ENCODE peak calls at places on chromosomes 13 and 19, in four cellular contexts. One of them, this sample, is unnamed.

GRCh38 chr13:79108914-79109643 is 297.0 kb downstream of the RBM26 start:
- DNase-seq in H9: no peak
- DNase-seq in H1: no peak
- DNase-seq in IMR-90: no peak
- DNase-seq in this sample: no peak

GRCh38 chr19:10535613-10536012 is 8.1 kb upstream of the ATG4D start:
- DNase-seq in H9: no peak
- DNase-seq in IMR-90: peak
- DNase-seq in H1: no peak
- DNase-seq in this sample: no peak

GRCh38 chr13:113996081-113996911 is 22.4 kb upstream of the C13orf46 start:
- DNase-seq in H9: no peak
- DNase-seq in H1: no peak
- DNase-seq in IMR-90: no peak
- DNase-seq in this sample: no peak

GRCh38 chr13:35804901-35805300 is 326.3 kb downstream of the DCLK1 start:
- DNase-seq in H9: no peak
- DNase-seq in IMR-90: peak
- DNase-seq in H1: no peak
- DNase-seq in this sample: no peak

GRCh38 chr13:90757127-90757680 is 590.3 kb upstream of the MIR17HG start:
- DNase-seq in H9: no peak
- DNase-seq in IMR-90: no peak
- DNase-seq in H1: no peak
- DNase-seq in this sample: no peak

GRCh38 chr19:43439183-43440063 is 24.7 kb downstream of the TEX101 start:
- DNase-seq in IMR-90: no peak
- DNase-seq in H9: no peak
- DNase-seq in H1: no peak
- DNase-seq in this sample: no peak

GRCh38 chr19:10855879-10856522 is 7.8 kb downstream of the C19orf38 start:
- DNase-seq in H9: peak
- DNase-seq in H1: no peak
- DNase-seq in IMR-90: no peak
- DNase-seq in this sample: peak

GRCh38 chr19:34972163-34972705 is 8.2 kb upstream of the ZNF792 start:
- DNase-seq in H9: no peak
- DNase-seq in H1: no peak
- DNase-seq in IMR-90: no peak
- DNase-seq in this sample: no peak

GRCh38 chr13:106617561-106617960 is 49.6 kb upstream of the ARGLU1 start:
- DNase-seq in H1: peak
- DNase-seq in H9: peak
- DNase-seq in IMR-90: peak
- DNase-seq in this sample: peak

GRCh38 chr19:1259873-1260748 is 9.0 kb upstream of the CIRBP start:
- DNase-seq in IMR-90: no peak
- DNase-seq in H9: no peak
- DNase-seq in H1: no peak
- DNase-seq in this sample: peak

GRCh38 chr19:15782211-15782610 is 5.2 kb upstream of the OR10H5 start:
- DNase-seq in H1: no peak
- DNase-seq in H9: no peak
- DNase-seq in IMR-90: no peak
- DNase-seq in this sample: no peak

GRCh38 chr13:40993987-40994386 is 25.1 kb downstream of the ELF1 start:
- DNase-seq in H9: peak
- DNase-seq in H1: no peak
- DNase-seq in IMR-90: no peak
- DNase-seq in this sample: peak

GRCh38 chr19:19860756-19861390 is 4.8 kb upstream of the ZNF253 start:
- DNase-seq in IMR-90: no peak
- DNase-seq in H1: peak
- DNase-seq in H9: peak
- DNase-seq in this sample: peak

GRCh38 chr13:43141685-43142084 is 118.3 kb downstream of the DNAJC15 start:
- DNase-seq in H1: no peak
- DNase-seq in IMR-90: no peak
- DNase-seq in H9: no peak
- DNase-seq in this sample: peak

GRCh38 chr19:11963566-11964355 is 1.1 kb upstream of the ZNF763 start:
- DNase-seq in H9: peak
- DNase-seq in IMR-90: peak
- DNase-seq in H1: peak
- DNase-seq in this sample: peak

GRCh38 chr19:54248016-54248601 is 5.5 kb upstream of the LILRA6 start:
- DNase-seq in H9: no peak
- DNase-seq in IMR-90: peak
- DNase-seq in H1: no peak
- DNase-seq in this sample: no peak

GRCh38 chr19:5145521-5146511 is 176.9 kb downstream of the KDM4B start:
- DNase-seq in H9: no peak
- DNase-seq in IMR-90: no peak
- DNase-seq in H1: no peak
- DNase-seq in this sample: no peak

GRCh38 chr13:71067164-71067815 is 799.7 kb downstream of the DACH1 start:
- DNase-seq in H9: no peak
- DNase-seq in H1: no peak
- DNase-seq in IMR-90: no peak
- DNase-seq in this sample: peak

GRCh38 chr13:38624822-38625221 is 62.1 kb upstream of the FREM2 start:
- DNase-seq in H9: peak
- DNase-seq in H1: peak
- DNase-seq in IMR-90: no peak
- DNase-seq in this sample: peak

GRCh38 chr13:43785681-43786471 is 896 bp downstream of the ENOX1 start:
- DNase-seq in H9: peak
- DNase-seq in H1: no peak
- DNase-seq in IMR-90: peak
- DNase-seq in this sample: peak

GRCh38 chr13:75537401-75538365 is at the start of gene COMMD6:
- DNase-seq in IMR-90: peak
- DNase-seq in H1: peak
- DNase-seq in H9: peak
- DNase-seq in this sample: peak

DNA sequence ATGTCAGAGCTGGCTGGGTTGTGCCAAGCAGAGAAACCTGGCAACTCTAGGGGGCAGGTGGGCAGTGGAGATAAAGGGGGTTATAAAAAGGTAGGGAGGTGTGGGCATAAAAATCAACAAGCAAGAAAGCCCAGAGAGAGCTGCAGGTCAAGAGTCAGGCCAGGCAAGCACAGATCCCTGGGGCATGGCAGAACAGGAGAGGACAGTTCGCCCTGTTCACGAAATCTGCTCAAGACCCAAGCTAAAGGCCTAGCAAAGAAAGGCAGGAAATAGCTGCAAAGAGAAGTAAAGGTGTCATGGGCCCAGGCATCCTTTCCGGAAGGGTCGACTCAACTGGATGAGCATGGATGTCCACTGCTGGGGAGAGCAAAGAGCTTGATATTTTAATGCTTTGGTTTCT is 3.4 kb downstream of the MBNL2 start:
- DNase-seq in H1: no peak
- DNase-seq in IMR-90: no peak
- DNase-seq in H9: no peak
- DNase-seq in this sample: no peak
- H3K56ac ChIP-seq in H1: no peak
- H3K56ac ChIP-seq in IMR-90: peak
- H3K56ac ChIP-seq in H9: no peak
- H3K56ac ChIP-seq in this sample: no peak

GRCh38 chr13:105196052-105196451 is 1339.4 kb downstream of the EFNB2 start:
- DNase-seq in H9: peak
- DNase-seq in H1: no peak
- DNase-seq in IMR-90: peak
- DNase-seq in this sample: peak
- H3K56ac ChIP-seq in H9: no peak
- H3K56ac ChIP-seq in H1: no peak
- H3K56ac ChIP-seq in IMR-90: no peak
- H3K56ac ChIP-seq in this sample: no peak

DNA sequence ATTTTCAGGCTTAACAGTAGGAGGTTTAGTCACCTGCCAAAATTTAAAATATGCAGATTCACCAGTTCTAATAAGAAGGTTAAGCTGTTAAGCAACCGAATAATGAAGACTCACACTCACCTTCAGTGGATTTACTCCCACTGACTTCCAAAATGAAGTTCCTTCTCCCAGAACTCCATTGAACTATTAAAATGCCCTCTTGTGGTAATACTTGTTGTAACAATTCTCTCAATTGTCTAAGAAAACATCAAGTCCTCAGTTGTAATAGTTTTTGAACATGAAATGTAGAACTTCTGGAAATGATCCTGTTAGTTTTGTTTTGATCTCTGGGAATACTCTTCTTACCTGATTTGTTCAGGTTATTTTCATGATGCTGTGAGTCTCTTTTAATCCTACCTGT is 522.0 kb upstream of the ATXN8OS start:
- DNase-seq in IMR-90: no peak
- DNase-seq in H9: no peak
- DNase-seq in H1: no peak
- DNase-seq in this sample: peak
- H3K56ac ChIP-seq in IMR-90: no peak
- H3K56ac ChIP-seq in H9: no peak
- H3K56ac ChIP-seq in H1: no peak
- H3K56ac ChIP-seq in this sample: no peak

GRCh38 chr19:13613447-13613846 is 107.2 kb upstream of the CACNA1A start:
- DNase-seq in IMR-90: no peak
- DNase-seq in H1: no peak
- DNase-seq in H9: no peak
- DNase-seq in this sample: no peak

GRCh38 chr19:13606156-13606555 is 99.9 kb upstream of the CACNA1A start:
- DNase-seq in H9: no peak
- DNase-seq in IMR-90: no peak
- DNase-seq in H1: no peak
- DNase-seq in this sample: no peak

GRCh38 chr19:13615890-13616289 is 109.6 kb upstream of the CACNA1A start:
- DNase-seq in H9: no peak
- DNase-seq in H1: no peak
- DNase-seq in IMR-90: peak
- DNase-seq in this sample: no peak

GRCh38 chr19:13610042-13610691 is 103.9 kb upstream of the CACNA1A start:
- DNase-seq in H9: peak
- DNase-seq in H1: no peak
- DNase-seq in IMR-90: no peak
- DNase-seq in this sample: no peak

DNA sequence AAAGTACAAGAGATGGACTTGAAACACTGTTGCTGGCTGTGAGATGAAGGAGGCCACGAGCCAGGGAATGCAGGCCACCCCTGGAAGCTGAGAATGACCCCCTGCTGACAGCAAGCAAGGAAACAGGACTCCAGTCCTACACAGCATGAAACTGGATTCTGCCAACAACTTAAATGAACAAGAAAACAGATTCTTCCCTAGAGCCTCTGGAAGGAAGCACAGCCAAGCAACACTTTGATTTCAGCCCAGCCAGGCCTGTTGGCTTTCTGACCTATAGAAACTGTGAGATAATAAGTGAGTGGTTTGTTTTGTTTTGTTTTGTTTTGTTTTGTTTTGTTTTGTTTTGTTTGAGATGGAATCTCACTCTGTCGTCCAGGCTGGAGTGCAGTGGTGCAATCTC is 105.3 kb upstream of the CACNA1A start:
- DNase-seq in H1: no peak
- DNase-seq in IMR-90: no peak
- DNase-seq in H9: no peak
- DNase-seq in this sample: no peak
- H3K56ac ChIP-seq in H1: no peak
- H3K56ac ChIP-seq in IMR-90: no peak
- H3K56ac ChIP-seq in H9: no peak
- H3K56ac ChIP-seq in this sample: no peak

DNA sequence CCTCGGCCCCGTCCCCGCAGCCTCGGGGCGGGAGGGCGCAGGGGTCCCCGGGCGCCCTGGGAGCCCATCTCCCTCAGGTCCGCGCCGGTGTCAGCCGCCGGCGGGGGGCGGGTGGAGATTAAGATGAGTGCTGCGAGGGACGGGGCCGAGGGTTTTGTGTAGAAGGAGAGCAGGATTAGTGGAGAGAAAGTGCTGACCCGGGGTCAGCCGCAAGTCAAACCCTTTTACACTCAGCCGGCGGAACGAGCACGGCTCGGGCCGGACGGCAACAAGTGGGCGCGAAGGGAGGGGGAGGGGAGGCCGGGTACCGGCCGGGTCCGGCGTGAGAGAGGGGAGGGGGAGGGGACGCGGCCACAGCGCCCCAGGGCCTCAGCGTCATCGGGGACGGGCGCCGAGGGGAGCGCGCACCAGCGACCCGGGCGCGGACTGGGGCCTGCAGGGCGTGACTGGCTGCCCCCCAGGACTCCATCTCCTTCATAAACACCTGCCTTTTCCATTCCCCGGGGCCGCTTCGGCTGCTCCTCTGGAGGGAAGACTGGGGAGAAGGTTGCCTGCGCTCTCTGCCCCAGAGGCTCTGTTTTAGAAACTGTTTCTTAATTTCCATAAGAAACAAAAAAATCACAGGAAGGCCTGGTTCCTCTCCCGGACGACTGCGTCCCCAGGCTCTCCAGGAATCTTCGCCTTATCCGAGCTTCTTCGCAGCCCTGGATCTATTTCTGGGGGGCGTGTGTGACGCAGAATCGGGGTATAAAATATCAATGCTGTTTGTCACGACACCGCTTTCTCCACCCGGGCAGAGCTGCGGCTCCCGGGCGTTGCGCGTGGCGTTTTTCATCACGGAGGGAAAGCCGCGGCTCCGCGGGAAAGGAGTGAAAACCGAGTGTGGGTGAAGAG is 6.5 kb downstream of the SOX1 start:
- DNase-seq in H1: no peak
- DNase-seq in H9: peak
- DNase-seq in IMR-90: no peak
- DNase-seq in this sample: peak
- H3K56ac ChIP-seq in H1: no peak
- H3K56ac ChIP-seq in H9: no peak
- H3K56ac ChIP-seq in IMR-90: no peak
- H3K56ac ChIP-seq in this sample: peak

This sample was measured in mesendoderm.